ENCODE peak calls at places on chromosomes 6 and 20, in seven cellular contexts. U, Z, A, R, H, F and J are unnamed samples.

GRCh38 chr6:13383280-13384163 is 55.2 kb upstream of the TBC1D7 start:
- DNase-seq in F (no peak), R (no peak), U (peak), Z (no peak), H (no peak), A (no peak), J (no peak)

GRCh38 chr6:54308677-54309315 is 555 bp downstream of the TINAG start:
- DNase-seq in A (no peak), H (no peak), F (no peak), R (no peak), U (no peak), Z (no peak), J (no peak)

GRCh38 chr6:170011233-170012142 is 260.1 kb downstream of the ERMARD start:
- DNase-seq in R (no peak), U (no peak), A (peak), Z (peak), H (no peak), F (no peak), J (peak)

GRCh38 chr6:160978141-160978926 is 13.2 kb upstream of the MAP3K4 start:
- DNase-seq in A (no peak), U (no peak), H (peak), Z (no peak), F (no peak), R (no peak), J (no peak)

GRCh38 chr6:169529931-169530761 is 171.7 kb downstream of the WDR27 start:
- DNase-seq in F (no peak), R (peak), Z (peak), A (no peak), U (no peak), H (no peak), J (no peak)

GRCh38 chr6:148037496-148037895 is 305.1 kb upstream of the SASH1 start:
- DNase-seq in A (no peak), U (no peak), H (no peak), Z (no peak), R (no peak), F (no peak), J (no peak)

GRCh38 chr6:56386717-56387116 is 139.3 kb upstream of the COL21A1 start:
- DNase-seq in F (no peak), H (no peak), R (no peak), Z (no peak), A (no peak), U (no peak), J (no peak)

GRCh38 chr6:1594495-1595200 is 15.1 kb upstream of the FOXC1 start:
- DNase-seq in Z (no peak), U (no peak), F (no peak), A (no peak), R (no peak), H (no peak), J (peak)

GRCh38 chr20:51221791-51222408 is 199.0 kb upstream of the KCNG1 start:
- DNase-seq in A (peak), H (no peak), U (no peak), Z (no peak), R (no peak), F (no peak), J (no peak)

GRCh38 chr6:41288025-41288777 is 1.7 kb upstream of the TREM1 start:
- DNase-seq in Z (peak), F (no peak), U (no peak), R (no peak), A (no peak), H (peak), J (no peak)

GRCh38 chr20:34997171-34997570 is 41.5 kb downstream of the MYH7B start:
- DNase-seq in A (no peak), U (peak), H (no peak), R (no peak), Z (peak), F (no peak), J (peak)

GRCh38 chr20:38644588-38644987 is 43.0 kb downstream of the ARHGAP40 start:
- DNase-seq in A (no peak), Z (no peak), R (no peak), U (no peak), F (no peak), H (no peak), J (no peak)

GRCh38 chr20:61850926-61851900 is 214.5 kb downstream of the TAF4 start:
- DNase-seq in Z (no peak), R (no peak), H (no peak), U (no peak), F (no peak), A (no peak), J (no peak)

GRCh38 chr6:75084872-75085381 is 120.9 kb downstream of the COL12A1 start:
- DNase-seq in Z (peak), A (peak), R (no peak), F (no peak), H (no peak), U (no peak), J (no peak)

GRCh38 chr20:8389381-8390368 is 257.6 kb downstream of the PLCB1 start:
- DNase-seq in U (peak), Z (peak), R (no peak), H (peak), A (peak), F (peak), J (no peak)

GRCh38 chr20:47985092-47985850 is 200.0 kb upstream of the SULF2 start:
- DNase-seq in A (peak), U (no peak), R (no peak), Z (no peak), H (peak), F (peak), J (no peak)

GRCh38 chr6:23394699-23395098 is 731.3 kb upstream of the NRSN1 start:
- DNase-seq in Z (peak), A (no peak), U (no peak), R (no peak), F (no peak), H (no peak), J (no peak)

GRCh38 chr20:62347445-62347844 is 19.7 kb downstream of the LAMA5 start:
- DNase-seq in Z (no peak), H (no peak), R (no peak), U (no peak), A (no peak), F (no peak), J (no peak)

GRCh38 chr6:57316581-57317059 is 810 bp upstream of the PRIM2 start:
- DNase-seq in Z (peak), F (peak), R (peak), U (peak), H (peak), A (peak), J (peak)

GRCh38 chr6:113969888-113970807 is 800 bp downstream of the HDAC2 start:
- DNase-seq in F (peak), Z (peak), H (peak), R (peak), A (peak), U (peak), J (peak)

GRCh38 chr6:163842467-163842866 is 427.9 kb downstream of the QKI start:
- DNase-seq in Z (no peak), H (no peak), R (no peak), F (no peak), A (no peak), U (no peak), J (no peak)

GRCh38 chr20:36399147-36399968 is 93.2 kb downstream of the DLGAP4 start:
- DNase-seq in A (peak), U (no peak), R (peak), H (peak), F (peak), Z (no peak), J (no peak)

GRCh38 chr20:33840759-33841438 is 29.8 kb downstream of the CHMP4B start:
- DNase-seq in A (no peak), H (no peak), F (no peak), U (no peak), R (no peak), Z (no peak), J (no peak)

GRCh38 chr20:33835773-33836172 is 24.6 kb downstream of the CHMP4B start:
- DNase-seq in R (no peak), H (no peak), F (no peak), Z (no peak), U (no peak), A (peak), J (no peak)

GRCh38 chr6:35359744-35360348 is 17.5 kb downstream of the PPARD start:
- DNase-seq in Z (peak), F (no peak), A (no peak), U (no peak), R (no peak), H (peak), J (no peak)